ENCODE peak calls at places on chromosomes 7 and 10, in five cellular contexts. M is uterus, F is hepatocyte, T is adrenal gland, Y is aorta. U is an unnamed sample.
A peak's percentile ranks its signal among the peaks of the same experiment; 100 is the strongest.

GRCh38 chr10:114819313-114819712 is 2.3 kb upstream of the FHIP2A start:
- DNase-seq in M (no peak), F (no peak), T (no peak), Y (no peak), U (no peak)

GRCh38 chr10:86182150-86182549 is 184.4 kb downstream of the GRID1 start:
- DNase-seq in M (no peak), F (no peak), T (no peak), Y (no peak), U (peak; percentile 13)

GRCh38 chr10:102627446-102628293 is 16.6 kb upstream of the TRIM8 start:
- DNase-seq in M (peak; percentile 80), F (peak; percentile 83), T (no peak), Y (peak; percentile 82), U (no peak)

GRCh38 chr10:121988361-121989324 is at the start of gene TACC2:
- DNase-seq in M (no peak), F (no peak), T (no peak), Y (no peak), U (no peak)

GRCh38 chr7:131183611-131184119 is 144.0 kb upstream of the MKLN1 start:
- DNase-seq in M (no peak), F (no peak), T (no peak), Y (no peak), U (no peak)

GRCh38 chr7:94696981-94697670 is 41.2 kb upstream of the SGCE start:
- DNase-seq in M (peak; percentile 77), F (peak; percentile 74), T (peak; percentile 70), Y (peak; percentile 60), U (peak; percentile 73)

GRCh38 chr10:82742478-82742877 is 867.5 kb downstream of the NRG3 start:
- DNase-seq in M (no peak), F (peak; percentile 17), T (peak; percentile 67), Y (peak; percentile 45), U (no peak)

GRCh38 chr7:1748774-1749173 is 78.7 kb downstream of the ELFN1 start:
- DNase-seq in M (no peak), F (no peak), T (no peak), Y (peak; percentile 26), U (no peak)

GRCh38 chr7:50534690-50535290 is 30.4 kb downstream of the DDC start:
- DNase-seq in M (no peak), F (peak; percentile 76), T (peak; percentile 78), Y (no peak), U (no peak)

GRCh38 chr10:76251773-76252617 is 820.6 kb downstream of the LRMDA start:
- DNase-seq in M (peak; percentile 99), F (peak; percentile 81), T (peak; percentile 86), Y (peak; percentile 55), U (no peak)

GRCh38 chr7:143002106-143002505 is 24.8 kb downstream of the OR9A2 start:
- DNase-seq in M (no peak), F (peak; percentile 41), T (no peak), Y (no peak), U (no peak)

GRCh38 chr10:126684171-126684745 is 13.8 kb upstream of the C10orf90 start:
- DNase-seq in M (no peak), F (no peak), T (no peak), Y (no peak), U (no peak)

GRCh38 chr7:21338728-21339164 is 89.1 kb upstream of the SP4 start:
- DNase-seq in M (no peak), F (no peak), T (no peak), Y (no peak), U (no peak)

GRCh38 chr10:78770167-78771090 is 298.3 kb upstream of the ZMIZ1 start:
- DNase-seq in M (peak; percentile 56), F (no peak), T (no peak), Y (no peak), U (no peak)

GRCh38 chr7:32319019-32319382 is 171.2 kb downstream of the LSM5 start:
- DNase-seq in M (no peak), F (no peak), T (no peak), Y (no peak), U (no peak)

GRCh38 chr7:32318300-32319018 is 171.7 kb downstream of the LSM5 start:
- DNase-seq in M (no peak), F (no peak), T (no peak), Y (no peak), U (no peak)

DNA sequence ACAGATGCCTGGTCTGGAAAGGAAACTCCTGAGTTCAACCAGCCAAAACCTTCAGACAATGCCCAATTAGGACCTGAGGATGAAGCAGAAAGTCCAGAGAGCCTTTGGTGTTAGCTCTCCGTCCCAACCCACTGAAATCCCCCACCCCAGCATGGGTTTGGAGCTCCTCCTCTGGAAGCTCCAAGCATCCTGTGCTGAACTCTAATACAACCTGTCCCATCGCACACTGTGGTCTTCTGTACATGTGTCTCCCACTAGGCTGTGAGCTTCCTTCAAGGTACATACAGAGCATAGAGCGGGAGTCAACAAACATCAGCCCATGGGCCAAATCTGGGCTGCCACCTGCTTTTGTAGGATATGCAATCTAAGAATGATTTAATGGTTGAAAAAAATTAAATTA is 166.5 kb downstream of the LSM5 start:
- DNase-seq in M (no peak), F (no peak), T (no peak), Y (no peak), U (no peak)
- H3K27me3 ChIP-seq in M (no peaks in the 10 kb centered on the region), F (peaks cover 6% of the 10 kb centered on the region), T (no peaks in the 10 kb centered on the region), Y (peaks cover 1% of the 10 kb centered on the region), U (no peaks in the 10 kb centered on the region)

DNA sequence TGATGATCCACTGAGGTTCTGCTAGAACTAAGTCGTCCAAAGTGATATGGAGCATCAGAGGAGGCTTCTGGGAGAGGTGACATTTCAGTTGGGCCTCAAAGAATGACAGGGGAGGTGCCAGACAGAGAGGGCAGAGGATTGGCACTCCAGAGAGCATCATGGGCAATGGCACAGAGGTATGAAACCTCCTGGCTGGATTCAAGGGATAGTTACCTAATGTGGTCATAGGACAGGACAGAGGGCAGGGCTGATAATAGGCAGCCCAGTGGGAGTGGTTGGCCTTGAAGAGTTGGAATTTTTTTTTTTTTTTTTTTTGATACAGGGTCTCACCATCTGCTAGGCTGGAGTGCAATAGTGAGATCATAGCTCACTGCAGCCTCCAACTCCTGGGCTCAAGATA is 7.6 kb downstream of the SRRM3 start:
- DNase-seq in M (no peak), F (no peak), T (no peak), Y (no peak), U (no peak)
- H3K27me3 ChIP-seq in M (no peaks in the 10 kb centered on the region), F (no peaks in the 10 kb centered on the region), T (no peaks in the 10 kb centered on the region), Y (no peaks in the 10 kb centered on the region), U (no peaks in the 10 kb centered on the region)

DNA sequence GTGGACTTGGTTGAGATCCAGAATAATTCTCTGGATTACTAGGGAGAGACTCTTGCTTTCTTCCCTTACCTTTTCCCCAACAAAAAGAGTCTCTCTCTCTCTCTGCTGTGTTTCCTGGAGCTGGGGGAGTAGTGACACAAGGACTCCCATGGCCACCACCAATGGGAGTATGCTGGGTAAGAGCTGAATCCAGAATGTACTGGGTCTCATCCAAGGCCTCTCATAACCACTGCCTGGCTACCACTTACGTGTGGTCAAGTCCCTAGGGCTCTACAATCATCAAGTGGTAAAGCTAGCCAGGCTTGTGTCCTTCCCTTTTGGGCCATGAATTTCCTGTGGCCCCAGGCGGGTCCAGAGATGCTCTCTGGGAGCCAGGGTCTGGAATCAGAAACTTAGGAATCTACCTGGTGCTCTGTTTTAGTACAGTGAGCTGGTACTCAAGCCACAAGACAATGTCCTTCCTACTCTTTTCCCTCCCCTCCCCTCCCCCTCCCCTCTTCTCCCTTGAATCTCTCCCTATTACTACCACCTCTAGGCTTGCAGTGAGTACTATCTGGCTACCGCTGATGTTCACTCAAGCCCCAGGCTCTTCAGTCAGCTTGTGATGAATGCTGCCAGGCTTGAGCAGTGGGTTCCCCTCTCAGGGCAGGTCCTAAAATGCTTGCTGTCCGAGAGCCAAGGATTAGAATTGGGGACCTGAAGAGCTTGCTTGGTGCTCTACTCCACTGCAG is 196.6 kb downstream of the BBS9 start:
- DNase-seq in M (no peak), F (no peak), T (no peak), Y (no peak), U (no peak)
- H3K27me3 ChIP-seq in M (no peaks in the 10 kb centered on the region), F (no peaks in the 10 kb centered on the region), T (no peaks in the 10 kb centered on the region), Y (no peaks in the 10 kb centered on the region), U (no peaks in the 10 kb centered on the region)

DNA sequence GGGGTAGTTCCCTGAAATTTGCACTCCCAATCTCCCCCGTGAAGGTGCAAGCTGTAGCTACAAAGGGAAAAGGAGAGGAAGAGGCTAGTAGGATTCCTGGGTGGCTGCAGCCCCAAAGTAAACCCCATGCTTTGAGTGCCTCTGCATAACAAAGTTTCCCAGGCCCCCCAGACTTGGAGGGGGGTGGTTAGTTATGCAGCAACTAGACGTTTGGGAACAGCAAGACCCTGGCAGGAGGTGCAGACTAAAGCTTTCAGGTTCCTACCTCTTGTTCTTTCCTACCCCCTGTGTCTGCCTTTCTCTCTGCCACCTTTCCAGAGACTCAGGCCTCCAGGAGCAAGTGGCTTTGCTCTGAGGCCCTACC is 14.7 kb upstream of the HOXA13 start:
- DNase-seq in M (no peak), F (no peak), T (no peak), Y (no peak), U (no peak)
- H3K27me3 ChIP-seq in M (peaks cover 5% of the 10 kb centered on the region), F (peaks cover 78% of the 10 kb centered on the region), T (peaks cover 57% of the 10 kb centered on the region), Y (peaks cover under 1% of the 10 kb centered on the region), U (peaks cover 68% of the 10 kb centered on the region)

GRCh38 chr10:26214538-26215461 is 1.8 kb upstream of the GAD2 start:
- DNase-seq in M (no peak), F (no peak), T (no peak), Y (no peak), U (no peak)

GRCh38 chr10:26216949-26217395 is 398 bp downstream of the GAD2 start:
- DNase-seq in M (no peak), F (no peak), T (no peak), Y (no peak), U (no peak)

GRCh38 chr10:26216577-26216948 is at the start of gene GAD2:
- DNase-seq in M (no peak), F (no peak), T (no peak), Y (no peak), U (no peak)

GRCh38 chr10:26215534-26215922 is 1.0 kb upstream of the GAD2 start:
- DNase-seq in M (no peak), F (peak; percentile 6), T (no peak), Y (no peak), U (no peak)

GRCh38 chr10:26215923-26216576 is 524 bp upstream of the GAD2 start:
- DNase-seq in M (no peak), F (peak; percentile 85), T (no peak), Y (no peak), U (no peak)
- H3K27me3 ChIP-seq in M (no peaks in the 10 kb centered on the region), F (peaks cover 100% of the 10 kb centered on the region), T (peaks cover 89% of the 10 kb centered on the region), Y (peaks cover 5% of the 10 kb centered on the region), U (no peaks in the 10 kb centered on the region)